ENCODE peak calls at places on chromosomes 11 and 22, in nine cellular contexts. V, C, Q, F, S, J, N, K and Z are unnamed samples.
A peak's percentile ranks its signal among the peaks of the same experiment; 100 is the strongest.

GRCh38 chr11:134656861-134657540 is 245.0 kb upstream of the B3GAT1 start:
- DNase-seq in V (no peak), C (no peak), Q (no peak), F (no peak), S (no peak), J (peak; percentile 11), N (no peak), K (peak; percentile 20), Z (no peak)

GRCh38 chr22:48712558-48712957 is 1115.1 kb downstream of the BRD1 start:
- DNase-seq in V (no peak), C (no peak), Q (no peak), F (no peak), S (no peak), J (no peak), N (no peak), K (no peak), Z (no peak)

GRCh38 chr11:117221775-117222517 is 9.9 kb downstream of the PCSK7 start:
- DNase-seq in V (no peak), C (no peak), Q (peak; percentile 67), F (peak; percentile 59), S (no peak), J (peak; percentile 90), N (peak; percentile 84), K (peak; percentile 60), Z (no peak)

GRCh38 chr22:24338701-24339451 is 68.2 kb downstream of the SPECC1L start:
- DNase-seq in V (no peak), C (peak; percentile 30), Q (no peak), F (no peak), S (peak; percentile 73), J (no peak), N (no peak), K (no peak), Z (no peak)

GRCh38 chr11:2522636-2523255 is 77.9 kb downstream of the KCNQ1 start:
- DNase-seq in V (no peak), C (peak; percentile 1), Q (peak; percentile 4), F (peak; percentile 16), S (no peak), J (no peak), N (peak; percentile 4), K (peak; percentile 20), Z (peak; percentile 29)

GRCh38 chr22:49643998-49644397 is 183.7 kb downstream of the BRD1 start:
- DNase-seq in V (no peak), C (no peak), Q (no peak), F (peak; percentile 19), S (no peak), J (no peak), N (no peak), K (no peak), Z (no peak)

GRCh38 chr11:44011797-44012196 is 36.0 kb upstream of the ACCSL start:
- DNase-seq in V (no peak), C (no peak), Q (no peak), F (no peak), S (peak; percentile 72), J (no peak), N (no peak), K (no peak), Z (no peak)

GRCh38 chr22:46116491-46116958 is 33.8 kb upstream of the PPARA start:
- DNase-seq in V (peak; percentile 94), C (peak; percentile 95), Q (peak; percentile 95), F (peak; percentile 98), S (peak; percentile 75), J (peak; percentile 79), N (peak; percentile 97), K (peak; percentile 96), Z (peak; percentile 94)

GRCh38 chr11:120244476-120244875 is 4.5 kb downstream of the POU2F3 start:
- DNase-seq in V (no peak), C (no peak), Q (no peak), F (no peak), S (peak; percentile 52), J (peak; percentile 36), N (no peak), K (no peak), Z (no peak)

GRCh38 chr11:1560011-1560579 is 12.0 kb downstream of the DUSP8 start:
- DNase-seq in V (no peak), C (no peak), Q (no peak), F (no peak), S (no peak), J (no peak), N (no peak), K (no peak), Z (peak; percentile 42)

GRCh38 chr11:62853279-62853965 is 14.0 kb upstream of the WDR74 start:
- DNase-seq in V (no peak), C (no peak), Q (no peak), F (no peak), S (no peak), J (no peak), N (no peak), K (no peak), Z (no peak)

GRCh38 chr11:17263803-17264202 is 12.7 kb upstream of the NUCB2 start:
- DNase-seq in V (no peak), C (no peak), Q (no peak), F (no peak), S (peak; percentile 69), J (peak; percentile 11), N (no peak), K (no peak), Z (no peak)

GRCh38 chr11:70568504-70569172 is 170.3 kb downstream of the CTTN start:
- DNase-seq in V (no peak), C (peak; percentile 71), Q (peak; percentile 49), F (no peak), S (peak; percentile 54), J (peak; percentile 25), N (peak; percentile 53), K (no peak), Z (peak; percentile 57)

GRCh38 chr11:132357811-132358572 is 987.6 kb downstream of the NTM start:
- DNase-seq in V (no peak), C (no peak), Q (no peak), F (no peak), S (no peak), J (no peak), N (no peak), K (no peak), Z (no peak)

DNA sequence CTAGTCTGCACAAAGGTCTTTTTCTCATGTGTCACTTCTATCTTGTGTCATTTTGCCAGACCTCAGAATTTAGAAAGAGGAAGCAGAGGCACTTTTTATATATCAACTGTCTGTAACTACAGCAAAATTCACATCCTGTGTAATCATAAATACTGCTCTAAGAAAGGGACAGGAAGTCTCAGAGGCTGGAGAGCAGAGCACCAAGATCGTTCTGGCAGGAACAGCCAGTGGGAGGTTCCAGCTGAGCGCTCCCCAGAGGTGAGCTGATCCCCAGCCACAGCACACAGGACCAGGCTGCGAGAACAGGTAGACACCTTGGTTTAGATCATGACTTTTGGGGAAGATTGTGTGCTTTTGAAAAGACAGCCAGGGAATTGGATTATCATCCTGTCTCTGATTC is at the start of gene MS4A7:
- DNase-seq in V (no peak), C (no peak), Q (peak; percentile 44), F (no peak), S (no peak), J (no peak), N (no peak), K (no peak), Z (peak; percentile 70)
- H3K4me3 ChIP-seq in V (no peak within 1 kb of the TSS), C (no peak within 1 kb of the TSS), Q (no peak within 1 kb of the TSS), F (no peak within 1 kb of the TSS), S (no peak within 1 kb of the TSS), J (no peak within 1 kb of the TSS), N (no peak within 1 kb of the TSS), K (no peak within 1 kb of the TSS), Z (peak within 1 kb of the TSS; percentile 39)

GRCh38 chr22:37634505-37635002 is 4.9 kb upstream of the SH3BP1 start:
- DNase-seq in V (no peak), C (no peak), Q (no peak), F (no peak), S (no peak), J (no peak), N (peak; percentile 59), K (no peak), Z (no peak)

GRCh38 chr22:37633693-37634504 is 5.6 kb upstream of the SH3BP1 start:
- DNase-seq in V (no peak), C (peak; percentile 82), Q (peak; percentile 84), F (peak; percentile 60), S (peak; percentile 88), J (peak; percentile 86), N (peak; percentile 94), K (peak; percentile 86), Z (peak; percentile 89)

GRCh38 chr22:37631448-37632173 is 7.9 kb upstream of the SH3BP1 start:
- DNase-seq in V (no peak), C (no peak), Q (peak; percentile 25), F (no peak), S (no peak), J (no peak), N (no peak), K (no peak), Z (no peak)

GRCh38 chr22:37632174-37633081 is 7.0 kb upstream of the SH3BP1 start:
- DNase-seq in V (no peak), C (no peak), Q (no peak), F (no peak), S (no peak), J (no peak), N (no peak), K (no peak), Z (no peak)

GRCh38 chr22:37633082-37633692 is 6.3 kb upstream of the SH3BP1 start:
- DNase-seq in V (no peak), C (no peak), Q (peak; percentile 54), F (no peak), S (no peak), J (no peak), N (peak; percentile 56), K (no peak), Z (no peak)
- H3K4me1 ChIP-seq in V (peaks cover 15% of the 10 kb centered on the region), C (peaks cover 17% of the 10 kb centered on the region), Q (peaks cover 49% of the 10 kb centered on the region), F (no peaks in the 10 kb centered on the region), S (peaks cover 30% of the 10 kb centered on the region), J (peaks cover 21% of the 10 kb centered on the region), N (peaks cover 16% of the 10 kb centered on the region), K (peaks cover 50% of the 10 kb centered on the region), Z (peaks cover 59% of the 10 kb centered on the region)

GRCh38 chr11:130427581-130428211 is 713 bp downstream of the ADAMTS8 start:
- DNase-seq in V (peak; percentile 42), C (peak; percentile 74), Q (peak; percentile 25), F (no peak), S (no peak), J (no peak), N (peak; percentile 37), K (no peak), Z (peak; percentile 42)

GRCh38 chr11:130429983-130430382 is 1.6 kb upstream of the ADAMTS8 start:
- DNase-seq in V (no peak), C (no peak), Q (no peak), F (no peak), S (no peak), J (no peak), N (no peak), K (no peak), Z (no peak)

GRCh38 chr11:130428692-130429681 is 578 bp upstream of the ADAMTS8 start:
- DNase-seq in V (no peak), C (peak; percentile 25), Q (no peak), F (no peak), S (no peak), J (no peak), N (no peak), K (no peak), Z (no peak)

GRCh38 chr11:130427049-130427388 is 1.4 kb downstream of the ADAMTS8 start:
- DNase-seq in V (no peak), C (no peak), Q (no peak), F (no peak), S (no peak), J (no peak), N (no peak), K (no peak), Z (no peak)

GRCh38 chr11:130428271-130428670 is at the start of gene ADAMTS8:
- DNase-seq in V (peak; percentile 39), C (peak; percentile 69), Q (no peak), F (no peak), S (no peak), J (no peak), N (peak; percentile 42), K (no peak), Z (no peak)
- H3K4me3 ChIP-seq in V (peak within 1 kb of the TSS; percentile 22), C (peak within 1 kb of the TSS; percentile 62), Q (peak within 1 kb of the TSS; percentile 46), F (peak within 1 kb of the TSS; percentile 43), S (peak within 1 kb of the TSS; percentile 31), J (peak within 1 kb of the TSS; percentile 35), N (peak within 1 kb of the TSS; percentile 38), K (peak within 1 kb of the TSS; percentile 55), Z (peak within 1 kb of the TSS; percentile 54)

GRCh38 chr11:128503231-128503991 is 83.9 kb downstream of the ETS1 start:
- DNase-seq in V (no peak), C (no peak), Q (no peak), F (no peak), S (peak; percentile 96), J (peak; percentile 32), N (no peak), K (no peak), Z (no peak)
- H3K4me1 ChIP-seq in V (no peaks in the 10 kb centered on the region), C (no peaks in the 10 kb centered on the region), Q (peaks cover 38% of the 10 kb centered on the region), F (peaks cover 8% of the 10 kb centered on the region), S (peaks cover 71% of the 10 kb centered on the region), J (no peaks in the 10 kb centered on the region), N (peaks cover 28% of the 10 kb centered on the region), K (peaks cover 96% of the 10 kb centered on the region), Z (peaks cover 99% of the 10 kb centered on the region)